ENCODE peak calls at places on chromosomes 5 and 9, in five cellular contexts. W, F, B, C and R are unnamed samples.

GRCh38 chr9:88820055-88820454 is 171.2 kb upstream of the S1PR3 start:
- DNase-seq in W (no peak), F (no peak), B (no peak), C (no peak), R (no peak)

GRCh38 chr9:17905356-17906203 is 326.7 kb downstream of the SH3GL2 start:
- DNase-seq in W (no peak), F (no peak), B (no peak), C (no peak), R (no peak)

GRCh38 chr5:150522504-150523464 is 14.9 kb downstream of the NDST1 start:
- DNase-seq in W (no peak), F (peak), B (no peak), C (no peak), R (peak)

GRCh38 chr5:116930628-116931027 is 356.0 kb upstream of the SEMA6A start:
- DNase-seq in W (no peak), F (no peak), B (no peak), C (no peak), R (no peak)

GRCh38 chr5:150214289-150214688 is 24.4 kb downstream of the SLC6A7 start:
- DNase-seq in W (peak), F (peak), B (peak), C (no peak), R (no peak)

GRCh38 chr5:133285583-133286021 is 233.8 kb downstream of the HSPA4 start:
- DNase-seq in W (peak), F (peak), B (peak), C (no peak), R (no peak)

GRCh38 chr5:54696931-54697330 is 179.4 kb downstream of the SNX18 start:
- DNase-seq in W (no peak), F (no peak), B (no peak), C (no peak), R (no peak)

GRCh38 chr9:77588319-77588937 is 59.7 kb downstream of the GNA14 start:
- DNase-seq in W (no peak), F (no peak), B (peak), C (peak), R (no peak)

GRCh38 chr5:71782393-71782770 is 63.3 kb downstream of the CARTPT start:
- DNase-seq in W (no peak), F (no peak), B (no peak), C (no peak), R (no peak)

GRCh38 chr9:121566401-121567141 is 66.9 kb upstream of the GGTA1 start:
- DNase-seq in W (peak), F (peak), B (peak), C (no peak), R (no peak)

DNA sequence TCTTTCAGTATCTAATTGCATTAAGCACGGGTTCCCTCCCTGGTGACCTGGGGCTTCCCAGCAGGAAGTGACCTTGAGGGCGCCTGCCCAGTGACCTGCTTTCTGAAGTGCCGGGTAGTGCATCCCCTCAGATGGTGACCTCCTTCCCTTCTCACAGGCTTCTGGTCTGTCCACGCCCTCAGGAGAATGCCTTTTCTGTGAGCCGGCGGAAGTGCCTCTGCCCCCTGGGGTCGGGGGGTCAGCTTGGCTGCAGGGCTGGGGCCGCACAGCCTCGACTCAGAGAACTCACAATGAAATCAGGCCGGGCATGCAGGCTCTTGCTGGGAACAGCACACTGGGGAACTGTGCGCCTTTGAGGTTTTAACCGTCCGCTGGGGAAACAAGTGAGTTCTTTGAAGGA is 124.5 kb upstream of the PHYKPL start:
- DNase-seq in W (no peak), F (peak), B (no peak), C (no peak), R (no peak)
- H3K4me3 ChIP-seq in W (no peak), F (no peak), B (no peak), C (no peak), R (peak)

GRCh38 chr5:173236531-173237501 is 1.8 kb upstream of the NKX2-5 start:
- DNase-seq in W (no peak), F (no peak), B (no peak), C (no peak), R (no peak)

GRCh38 chr5:173237821-173238220 is 2.8 kb upstream of the NKX2-5 start:
- DNase-seq in W (no peak), F (no peak), B (no peak), C (no peak), R (no peak)

GRCh38 chr5:173239233-173239593 is 4.2 kb upstream of the NKX2-5 start:
- DNase-seq in W (no peak), F (no peak), B (no peak), C (no peak), R (no peak)

GRCh38 chr5:173240091-173241050 is 5.4 kb upstream of the NKX2-5 start:
- DNase-seq in W (no peak), F (no peak), B (no peak), C (no peak), R (no peak)

DNA sequence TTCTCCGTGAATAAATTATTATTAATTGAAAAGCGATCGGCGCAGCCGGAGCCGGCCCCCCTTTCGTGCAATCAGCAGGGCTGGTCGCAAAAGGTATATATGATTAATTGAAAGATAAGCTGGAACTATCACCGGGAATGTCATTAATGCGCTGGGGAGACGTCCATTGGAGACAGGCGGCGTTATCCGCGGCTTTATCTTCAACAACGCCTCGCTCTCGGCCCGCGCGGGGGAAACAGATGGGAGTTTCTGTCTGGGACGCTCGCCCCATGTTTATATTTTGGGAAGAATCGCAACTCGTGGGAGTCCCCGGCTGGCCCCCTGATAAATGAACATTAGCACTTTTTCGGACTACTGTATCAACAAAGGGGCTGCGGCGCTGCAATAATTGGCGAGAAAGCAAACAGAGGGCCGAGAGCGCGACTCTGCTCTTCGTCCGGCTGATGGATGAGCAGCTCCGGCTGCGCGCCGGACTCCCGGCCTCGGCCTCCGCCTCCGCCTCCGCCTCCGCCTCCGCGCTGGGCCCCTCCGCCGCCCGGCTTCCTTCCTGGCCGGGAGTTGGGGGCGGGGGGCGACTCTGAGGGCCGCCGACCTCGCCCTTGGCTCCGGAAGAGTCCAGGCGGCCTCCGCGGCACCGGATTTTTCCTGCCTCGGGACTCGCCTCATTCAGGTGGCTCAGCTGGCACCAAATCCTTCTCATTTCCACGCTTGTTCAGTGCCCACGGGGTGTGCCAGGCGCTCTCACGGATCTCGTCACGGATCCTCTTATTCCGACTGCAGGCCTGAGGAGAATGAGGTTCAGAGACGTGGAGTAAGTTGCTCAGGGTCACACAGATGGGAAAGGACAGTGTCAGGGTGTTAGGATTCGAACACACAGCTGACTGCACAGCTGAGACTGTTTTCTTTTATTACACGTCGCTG is 3.6 kb upstream of the NKX2-5 start:
- DNase-seq in W (no peak), F (no peak), B (no peak), C (no peak), R (no peak)
- H3K4me3 ChIP-seq in W (peak), F (peak), B (no peak), C (peak), R (peak)

DNA sequence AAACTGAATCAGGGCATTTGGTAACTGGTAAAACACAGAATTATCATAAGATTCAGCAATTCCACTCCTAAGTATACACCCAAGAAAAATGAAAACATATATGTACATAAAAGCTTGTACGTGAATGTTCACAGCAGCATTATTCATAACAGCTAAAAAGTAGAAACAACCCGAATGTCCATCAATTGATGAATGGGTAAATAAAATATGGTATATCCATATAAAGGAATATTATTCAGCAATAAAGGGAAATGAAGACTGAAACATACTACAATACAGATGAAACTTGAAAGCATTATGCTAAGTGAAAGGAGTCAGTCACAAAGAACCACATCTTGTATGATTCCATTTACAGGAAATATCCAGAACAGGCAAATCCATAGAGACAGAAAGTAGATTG is 65.5 kb downstream of the MPDZ start:
- DNase-seq in W (no peak), F (no peak), B (no peak), C (no peak), R (no peak)
- H3K4me3 ChIP-seq in W (no peak), F (no peak), B (no peak), C (no peak), R (no peak)

DNA sequence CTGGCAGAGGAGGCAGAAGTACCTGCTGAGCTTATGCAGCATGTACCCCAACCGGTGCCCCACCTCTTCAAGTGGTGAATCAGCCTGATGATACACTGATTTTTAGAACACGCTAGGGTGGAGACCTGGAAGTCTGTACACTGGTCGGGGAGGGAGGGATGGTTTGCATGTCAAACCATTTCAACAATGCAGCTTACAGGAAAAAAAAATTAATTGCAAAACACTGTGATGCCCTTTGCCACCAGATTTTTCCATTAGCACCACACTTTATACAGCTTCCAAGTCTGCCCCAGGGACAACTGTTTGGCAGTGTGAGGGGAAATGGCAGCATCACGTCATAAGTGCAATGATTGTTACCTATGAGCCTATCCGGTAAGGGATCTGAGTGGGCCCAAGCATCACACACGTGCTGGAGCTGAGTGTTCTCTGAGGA is 155.1 kb upstream of the DMRT1 start:
- DNase-seq in W (no peak), F (no peak), B (no peak), C (no peak), R (no peak)
- H3K4me3 ChIP-seq in W (no peak), F (no peak), B (no peak), C (no peak), R (no peak)

GRCh38 chr9:136089697-136090045 is 5.4 kb downstream of the NACC2 start:
- DNase-seq in W (no peak), F (no peak), B (peak), C (no peak), R (no peak)

GRCh38 chr9:136087741-136088480 is 7.2 kb downstream of the NACC2 start:
- DNase-seq in W (peak), F (peak), B (no peak), C (no peak), R (peak)

GRCh38 chr9:136086951-136087740 is 7.9 kb downstream of the NACC2 start:
- DNase-seq in W (peak), F (peak), B (no peak), C (no peak), R (no peak)

GRCh38 chr9:136088939-136089696 is 6.0 kb downstream of the NACC2 start:
- DNase-seq in W (peak), F (no peak), B (no peak), C (no peak), R (peak)

DNA sequence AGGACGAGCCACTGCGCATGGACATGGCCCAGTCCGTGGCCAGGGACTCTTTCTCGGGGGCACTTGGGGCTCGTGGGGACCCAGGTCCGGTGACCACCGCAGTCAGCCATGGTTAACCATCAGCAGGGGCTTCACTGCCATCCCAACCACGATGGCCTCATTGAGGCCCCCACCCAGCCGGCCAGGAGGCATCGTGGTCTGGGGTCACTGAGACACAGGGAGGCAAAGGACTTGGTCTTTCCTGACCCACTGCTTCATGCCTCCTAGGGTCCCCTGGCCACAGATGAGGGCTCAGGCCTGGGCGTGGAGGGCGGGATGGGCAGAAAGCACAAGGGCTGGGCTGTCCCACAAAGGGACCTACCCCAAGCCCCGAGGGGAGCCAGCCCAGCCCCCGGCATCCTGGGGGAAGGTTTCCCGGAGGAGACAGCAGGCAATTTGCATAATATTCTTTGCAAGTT is 6.6 kb downstream of the NACC2 start:
- DNase-seq in W (peak), F (peak), B (no peak), C (no peak), R (peak)
- H3K4me3 ChIP-seq in W (peak), F (peak), B (no peak), C (no peak), R (peak)

GRCh38 chr5:182126-182525 is 9.2 kb upstream of the LRRC14B start:
- DNase-seq in W (peak), F (no peak), B (no peak), C (no peak), R (no peak)

GRCh38 chr5:181160-181559 is 10.1 kb upstream of the LRRC14B start:
- DNase-seq in W (peak), F (no peak), B (no peak), C (no peak), R (no peak)

GRCh38 chr5:179401-179800 is 11.9 kb upstream of the LRRC14B start:
- DNase-seq in W (no peak), F (no peak), B (no peak), C (no peak), R (no peak)

GRCh38 chr5:181566-181965 is 9.7 kb upstream of the LRRC14B start:
- DNase-seq in W (peak), F (no peak), B (no peak), C (no peak), R (no peak)

GRCh38 chr5:180286-180918 is 10.9 kb upstream of the LRRC14B start:
- DNase-seq in W (no peak), F (no peak), B (no peak), C (no peak), R (no peak)
- H3K4me3 ChIP-seq in W (no peak), F (no peak), B (no peak), C (no peak), R (no peak)